ENCODE peak calls at places on chromosomes 12 and 14, in four cellular contexts. One of them, this sample, is unnamed.

GRCh38 chr14:30450620-30451019 is 108.3 kb upstream of the G2E3 start:
- DNase-seq in fibroblast of lung: peak; percentile 11
- DNase-seq in Panc1: no peak
- DNase-seq in fibroblast of the aortic adventitia: no peak
- DNase-seq in this sample: no peak

GRCh38 chr12:45762185-45763110 is 32.9 kb downstream of the ARID2 start:
- DNase-seq in fibroblast of lung: peak; percentile 80
- DNase-seq in Panc1: no peak
- DNase-seq in fibroblast of the aortic adventitia: peak; percentile 76
- DNase-seq in this sample: peak; percentile 18

GRCh38 chr12:132972374-132972773 is 13.8 kb upstream of the ZNF26 start:
- DNase-seq in fibroblast of lung: no peak
- DNase-seq in Panc1: no peak
- DNase-seq in fibroblast of the aortic adventitia: no peak
- DNase-seq in this sample: no peak

GRCh38 chr12:124537525-124538193 is 29.8 kb downstream of the NCOR2 start:
- DNase-seq in fibroblast of lung: no peak
- DNase-seq in Panc1: no peak
- DNase-seq in fibroblast of the aortic adventitia: no peak
- DNase-seq in this sample: no peak

GRCh38 chr12:68762691-68763090 is 16.7 kb downstream of the SLC35E3 start:
- DNase-seq in fibroblast of lung: no peak
- DNase-seq in Panc1: no peak
- DNase-seq in fibroblast of the aortic adventitia: no peak
- DNase-seq in this sample: no peak

GRCh38 chr14:81192594-81192993 is 28.2 kb downstream of the GTF2A1 start:
- DNase-seq in fibroblast of lung: no peak
- DNase-seq in Panc1: no peak
- DNase-seq in fibroblast of the aortic adventitia: no peak
- DNase-seq in this sample: no peak

GRCh38 chr14:90495357-90496276 is 98.8 kb downstream of the CALM1 start:
- DNase-seq in fibroblast of lung: peak; percentile 75
- DNase-seq in Panc1: no peak
- DNase-seq in fibroblast of the aortic adventitia: peak; percentile 76
- DNase-seq in this sample: peak; percentile 37

GRCh38 chr14:74517731-74518130 is 24.2 kb downstream of the ISCA2 start:
- DNase-seq in fibroblast of lung: no peak
- DNase-seq in Panc1: no peak
- DNase-seq in fibroblast of the aortic adventitia: no peak
- DNase-seq in this sample: no peak

GRCh38 chr12:109763201-109763841 is 49.7 kb downstream of the FAM222A start:
- DNase-seq in fibroblast of lung: peak; percentile 47
- DNase-seq in Panc1: no peak
- DNase-seq in fibroblast of the aortic adventitia: peak; percentile 35
- DNase-seq in this sample: peak; percentile 48

GRCh38 chr14:64253672-64254071 is 40.5 kb downstream of the ESR2 start:
- DNase-seq in fibroblast of lung: peak; percentile 67
- DNase-seq in Panc1: no peak
- DNase-seq in fibroblast of the aortic adventitia: peak; percentile 44
- DNase-seq in this sample: no peak

GRCh38 chr12:58919271-58920101 is 818 bp downstream of the LRIG3 start:
- DNase-seq in fibroblast of lung: peak; percentile 59
- DNase-seq in Panc1: peak; percentile 33
- DNase-seq in fibroblast of the aortic adventitia: peak; percentile 67
- DNase-seq in this sample: no peak

GRCh38 chr14:93683241-93683640 is 105.0 kb downstream of the PRIMA1 start:
- DNase-seq in fibroblast of lung: no peak
- DNase-seq in Panc1: no peak
- DNase-seq in fibroblast of the aortic adventitia: no peak
- DNase-seq in this sample: peak; percentile 52

GRCh38 chr12:119258149-119258548 is 76.4 kb upstream of the CCDC60 start:
- DNase-seq in fibroblast of lung: no peak
- DNase-seq in Panc1: no peak
- DNase-seq in fibroblast of the aortic adventitia: no peak
- DNase-seq in this sample: no peak

GRCh38 chr12:108457006-108457733 is 57.9 kb upstream of the FICD start:
- DNase-seq in fibroblast of lung: peak; percentile 36
- DNase-seq in Panc1: peak; percentile 7
- DNase-seq in fibroblast of the aortic adventitia: peak; percentile 45
- DNase-seq in this sample: peak; percentile 47

GRCh38 chr14:70722418-70722817 is 80.7 kb downstream of the TTC9 start:
- DNase-seq in fibroblast of lung: no peak
- DNase-seq in Panc1: no peak
- DNase-seq in fibroblast of the aortic adventitia: no peak
- DNase-seq in this sample: no peak

GRCh38 chr12:108734200-108734906 is 3.0 kb upstream of the CORO1C start:
- DNase-seq in fibroblast of lung: peak; percentile 86
- DNase-seq in Panc1: no peak
- DNase-seq in fibroblast of the aortic adventitia: peak; percentile 94
- DNase-seq in this sample: peak; percentile 50

GRCh38 chr14:96304956-96305355 is 48.9 kb downstream of the BDKRB1 start:
- DNase-seq in fibroblast of lung: no peak
- DNase-seq in Panc1: no peak
- DNase-seq in fibroblast of the aortic adventitia: no peak
- DNase-seq in this sample: no peak

GRCh38 chr14:96309907-96310330 is 53.2 kb downstream of the ATG2B start:
- DNase-seq in fibroblast of lung: peak; percentile 19
- DNase-seq in Panc1: no peak
- DNase-seq in fibroblast of the aortic adventitia: no peak
- DNase-seq in this sample: no peak

GRCh38 chr14:96303981-96304380 is 48.0 kb downstream of the BDKRB1 start:
- DNase-seq in fibroblast of lung: no peak
- DNase-seq in Panc1: no peak
- DNase-seq in fibroblast of the aortic adventitia: peak; percentile 12
- DNase-seq in this sample: no peak

GRCh38 chr14:96309128-96309906 is 53.3 kb downstream of the BDKRB1 start:
- DNase-seq in fibroblast of lung: no peak
- DNase-seq in Panc1: no peak
- DNase-seq in fibroblast of the aortic adventitia: no peak
- DNase-seq in this sample: no peak

DNA sequence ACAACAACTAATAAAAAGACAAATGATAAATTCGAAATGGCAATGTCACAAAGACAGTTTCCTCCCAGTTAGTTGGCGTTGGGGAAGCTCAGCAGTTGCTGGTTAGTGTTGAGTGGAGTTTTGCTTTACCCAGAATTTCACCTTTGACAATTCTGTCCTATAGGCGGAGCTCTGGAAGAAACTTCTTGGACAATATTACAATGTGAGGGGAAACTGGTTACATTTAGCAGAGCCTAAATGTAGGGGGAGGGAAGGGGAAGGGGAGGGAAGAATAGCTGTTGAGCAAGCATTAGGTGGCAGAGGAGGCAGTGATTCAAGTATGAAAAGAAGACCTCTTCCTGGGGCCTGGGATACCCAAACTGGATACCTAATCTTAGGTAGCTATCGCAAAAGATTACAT is 51.4 kb downstream of the BDKRB1 start:
- DNase-seq in fibroblast of lung: no peak
- DNase-seq in Panc1: no peak
- DNase-seq in fibroblast of the aortic adventitia: no peak
- DNase-seq in this sample: no peak
- TF ChIP-seq CTCF in fibroblast of lung: no peak
- TF ChIP-seq CTCF in Panc1: peak; percentile 30
- TF ChIP-seq CTCF in fibroblast of the aortic adventitia: no peak
- TF ChIP-seq CTCF in this sample: no peak

GRCh38 chr12:98136544-98136943 is 378.8 kb upstream of the TMPO start:
- DNase-seq in fibroblast of lung: no peak
- DNase-seq in Panc1: no peak
- DNase-seq in fibroblast of the aortic adventitia: no peak
- DNase-seq in this sample: no peak
- TF ChIP-seq CTCF in fibroblast of lung: no peak
- TF ChIP-seq CTCF in Panc1: no peak
- TF ChIP-seq CTCF in fibroblast of the aortic adventitia: no peak
- TF ChIP-seq CTCF in this sample: no peak

GRCh38 chr12:129964826-129965457 is 61.1 kb upstream of the TMEM132D start:
- DNase-seq in fibroblast of lung: no peak
- DNase-seq in Panc1: no peak
- DNase-seq in fibroblast of the aortic adventitia: no peak
- DNase-seq in this sample: no peak

GRCh38 chr12:129961856-129962255 is 58.0 kb upstream of the TMEM132D start:
- DNase-seq in fibroblast of lung: no peak
- DNase-seq in Panc1: no peak
- DNase-seq in fibroblast of the aortic adventitia: no peak
- DNase-seq in this sample: no peak

GRCh38 chr12:129961111-129961510 is 57.3 kb upstream of the TMEM132D start:
- DNase-seq in fibroblast of lung: no peak
- DNase-seq in Panc1: peak; percentile 36
- DNase-seq in fibroblast of the aortic adventitia: no peak
- DNase-seq in this sample: no peak

GRCh38 chr12:129964300-129964699 is 60.5 kb upstream of the TMEM132D start:
- DNase-seq in fibroblast of lung: no peak
- DNase-seq in Panc1: no peak
- DNase-seq in fibroblast of the aortic adventitia: no peak
- DNase-seq in this sample: no peak

DNA sequence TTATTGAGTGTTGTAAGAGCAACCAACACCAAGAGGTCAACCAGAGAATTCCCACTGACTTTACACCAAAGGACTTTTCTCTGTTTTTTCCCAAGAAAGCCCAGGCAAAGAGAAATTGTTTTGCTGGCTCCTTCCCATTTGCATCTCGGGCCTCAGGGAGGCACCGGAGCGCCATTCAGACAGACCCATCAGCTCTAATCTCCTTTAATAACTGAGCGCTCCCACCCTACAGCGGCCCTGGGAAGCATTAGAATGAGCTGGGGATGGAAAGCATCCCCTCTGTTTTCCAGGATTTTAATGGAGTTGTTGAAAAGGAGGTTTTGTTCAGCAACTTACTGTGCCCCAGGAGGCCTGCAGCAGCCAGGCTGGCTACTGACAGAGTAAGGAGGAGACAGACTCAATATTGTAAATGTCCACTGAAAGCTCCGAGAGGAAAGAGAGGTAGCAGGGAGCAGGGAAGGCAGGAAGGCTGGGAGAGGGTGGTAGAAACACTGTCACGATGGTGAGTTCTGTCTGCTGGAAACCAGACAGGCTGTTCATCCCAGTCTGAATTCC is 62.3 kb upstream of the TMEM132D start:
- DNase-seq in fibroblast of lung: no peak
- DNase-seq in Panc1: no peak
- DNase-seq in fibroblast of the aortic adventitia: no peak
- DNase-seq in this sample: no peak
- TF ChIP-seq CTCF in fibroblast of lung: no peak
- TF ChIP-seq CTCF in Panc1: no peak
- TF ChIP-seq CTCF in fibroblast of the aortic adventitia: no peak
- TF ChIP-seq CTCF in this sample: no peak

GRCh38 chr12:97555547-97556200 is 93.1 kb downstream of the RMST start:
- DNase-seq in fibroblast of lung: no peak
- DNase-seq in Panc1: no peak
- DNase-seq in fibroblast of the aortic adventitia: no peak
- DNase-seq in this sample: no peak

GRCh38 chr12:97552410-97553050 is 89.9 kb downstream of the RMST start:
- DNase-seq in fibroblast of lung: no peak
- DNase-seq in Panc1: no peak
- DNase-seq in fibroblast of the aortic adventitia: no peak
- DNase-seq in this sample: no peak

GRCh38 chr12:97557116-97557515 is 94.5 kb downstream of the RMST start:
- DNase-seq in fibroblast of lung: no peak
- DNase-seq in Panc1: no peak
- DNase-seq in fibroblast of the aortic adventitia: no peak
- DNase-seq in this sample: no peak

GRCh38 chr12:97560359-97560758 is 97.8 kb downstream of the RMST start:
- DNase-seq in fibroblast of lung: no peak
- DNase-seq in Panc1: no peak
- DNase-seq in fibroblast of the aortic adventitia: no peak
- DNase-seq in this sample: no peak

DNA sequence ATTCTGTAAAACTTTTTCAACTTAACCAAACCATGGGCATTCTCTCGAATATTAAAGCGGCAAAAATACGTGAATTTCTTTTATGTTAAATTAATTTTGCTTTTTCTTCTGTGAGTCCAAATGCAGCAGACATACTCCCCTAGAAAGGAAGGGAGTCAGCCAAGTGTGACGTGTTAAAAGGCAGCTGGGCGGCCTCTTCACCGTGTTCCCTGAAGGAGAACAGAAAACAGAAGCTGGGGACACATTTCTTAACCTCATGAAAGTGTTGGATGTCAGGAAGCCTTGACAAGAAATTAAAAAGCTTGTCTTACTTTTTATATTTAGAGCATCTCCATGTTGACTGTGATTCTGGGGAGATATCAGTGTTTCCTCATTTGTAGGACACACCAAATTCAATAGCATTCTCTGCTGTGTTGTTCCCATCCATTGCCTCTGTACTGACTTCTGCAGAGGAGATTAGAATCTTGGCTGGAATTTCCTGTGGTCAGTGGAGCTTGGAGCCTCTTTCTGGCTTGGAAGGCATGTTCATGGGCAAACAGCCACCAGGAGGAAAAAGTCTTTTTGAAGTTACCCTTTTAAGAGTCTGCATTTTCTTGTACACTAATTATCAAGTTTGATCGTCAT is 93.7 kb downstream of the RMST start:
- DNase-seq in fibroblast of lung: peak; percentile 48
- DNase-seq in Panc1: no peak
- DNase-seq in fibroblast of the aortic adventitia: no peak
- DNase-seq in this sample: no peak
- TF ChIP-seq CTCF in fibroblast of lung: no peak
- TF ChIP-seq CTCF in Panc1: no peak
- TF ChIP-seq CTCF in fibroblast of the aortic adventitia: no peak
- TF ChIP-seq CTCF in this sample: no peak

GRCh38 chr12:93502802-93503623 is 35.7 kb downstream of the MRPL42 start:
- DNase-seq in fibroblast of lung: peak; percentile 67
- DNase-seq in Panc1: peak; percentile 38
- DNase-seq in fibroblast of the aortic adventitia: peak; percentile 67
- DNase-seq in this sample: no peak
- TF ChIP-seq CTCF in fibroblast of lung: peak; percentile 84
- TF ChIP-seq CTCF in Panc1: peak; percentile 84
- TF ChIP-seq CTCF in fibroblast of the aortic adventitia: peak; percentile 79
- TF ChIP-seq CTCF in this sample: peak; percentile 49

GRCh38 chr14:28264306-28264705 is 502.3 kb upstream of the FOXG1 start:
- DNase-seq in fibroblast of lung: no peak
- DNase-seq in Panc1: no peak
- DNase-seq in fibroblast of the aortic adventitia: no peak
- DNase-seq in this sample: no peak
- TF ChIP-seq CTCF in fibroblast of lung: no peak
- TF ChIP-seq CTCF in Panc1: no peak
- TF ChIP-seq CTCF in fibroblast of the aortic adventitia: no peak
- TF ChIP-seq CTCF in this sample: no peak